ENCODE peak calls at places on chromosome 20, in four cellular contexts. One of them, this sample, is unnamed.
A peak's percentile ranks its signal among the peaks of the same experiment; 100 is the strongest.

GRCh38 chr20:22763257-22763906 is 179.0 kb upstream of the FOXA2 start:
- DNase-seq in Peyer's patch: no peak
- DNase-seq in neuronal stem cell: no peak
- DNase-seq in aorta: peak; percentile 67
- DNase-seq in this sample: peak; percentile 46

GRCh38 chr20:25061103-25061799 is 3.3 kb upstream of the ACSS1 start:
- DNase-seq in Peyer's patch: no peak
- DNase-seq in neuronal stem cell: no peak
- DNase-seq in aorta: no peak
- DNase-seq in this sample: no peak

GRCh38 chr20:45052698-45053440 is 48.1 kb downstream of the KCNS1 start:
- DNase-seq in Peyer's patch: no peak
- DNase-seq in neuronal stem cell: no peak
- DNase-seq in aorta: no peak
- DNase-seq in this sample: no peak

GRCh38 chr20:10730629-10731183 is 56.9 kb upstream of the JAG1 start:
- DNase-seq in Peyer's patch: no peak
- DNase-seq in neuronal stem cell: no peak
- DNase-seq in aorta: no peak
- DNase-seq in this sample: no peak

GRCh38 chr20:25083773-25084615 is 2.1 kb upstream of the VSX1 start:
- DNase-seq in Peyer's patch: peak; percentile 8
- DNase-seq in neuronal stem cell: no peak
- DNase-seq in aorta: no peak
- DNase-seq in this sample: no peak

GRCh38 chr20:7347409-7347808 is 579.9 kb downstream of the BMP2 start:
- DNase-seq in Peyer's patch: no peak
- DNase-seq in neuronal stem cell: no peak
- DNase-seq in aorta: no peak
- DNase-seq in this sample: no peak

GRCh38 chr20:2626853-2627541 is 25.4 kb upstream of the NOP56 start:
- DNase-seq in Peyer's patch: no peak
- DNase-seq in neuronal stem cell: no peak
- DNase-seq in aorta: no peak
- DNase-seq in this sample: no peak

GRCh38 chr20:48697845-48698491 is 129.8 kb downstream of the PREX1 start:
- DNase-seq in Peyer's patch: no peak
- DNase-seq in neuronal stem cell: no peak
- DNase-seq in aorta: peak; percentile 90
- DNase-seq in this sample: peak; percentile 85

GRCh38 chr20:8568068-8568467 is 436.0 kb downstream of the PLCB1 start:
- DNase-seq in Peyer's patch: no peak
- DNase-seq in neuronal stem cell: no peak
- DNase-seq in aorta: no peak
- DNase-seq in this sample: no peak

GRCh38 chr20:62714006-62714405 is 5.4 kb downstream of the NTSR1 start:
- DNase-seq in Peyer's patch: no peak
- DNase-seq in neuronal stem cell: no peak
- DNase-seq in aorta: no peak
- DNase-seq in this sample: no peak

GRCh38 chr20:17693534-17694001 is 6.2 kb upstream of the BANF2 start:
- DNase-seq in Peyer's patch: no peak
- DNase-seq in neuronal stem cell: no peak
- DNase-seq in aorta: no peak
- DNase-seq in this sample: no peak
- H3K4me3 ChIP-seq in Peyer's patch: no peak overlapping the region
- H3K4me3 ChIP-seq in neuronal stem cell: no peak overlapping the region
- H3K4me3 ChIP-seq in aorta: no peak overlapping the region
- H3K4me3 ChIP-seq in this sample: no peak overlapping the region

GRCh38 chr20:31721408-31722332 is 998 bp downstream of the BCL2L1 start:
- DNase-seq in Peyer's patch: no peak
- DNase-seq in neuronal stem cell: no peak
- DNase-seq in aorta: no peak
- DNase-seq in this sample: peak; percentile 41

GRCh38 chr20:31717478-31717946 is 5.2 kb downstream of the BCL2L1 start:
- DNase-seq in Peyer's patch: no peak
- DNase-seq in neuronal stem cell: no peak
- DNase-seq in aorta: no peak
- DNase-seq in this sample: no peak

GRCh38 chr20:31720486-31721407 is 1.9 kb downstream of the BCL2L1 start:
- DNase-seq in Peyer's patch: peak; percentile 22
- DNase-seq in neuronal stem cell: no peak
- DNase-seq in aorta: no peak
- DNase-seq in this sample: no peak

GRCh38 chr20:31718952-31719643 is 3.6 kb downstream of the BCL2L1 start:
- DNase-seq in Peyer's patch: no peak
- DNase-seq in neuronal stem cell: no peak
- DNase-seq in aorta: no peak
- DNase-seq in this sample: no peak

GRCh38 chr20:31719644-31720485 is 2.8 kb downstream of the BCL2L1 start:
- DNase-seq in Peyer's patch: no peak
- DNase-seq in neuronal stem cell: no peak
- DNase-seq in aorta: no peak
- DNase-seq in this sample: no peak
- H3K4me1 ChIP-seq in Peyer's patch: peaks cover 63% of the 10 kb centered on the region
- H3K4me1 ChIP-seq in neuronal stem cell: peaks cover 16% of the 10 kb centered on the region
- H3K4me1 ChIP-seq in aorta: no peaks in the 10 kb centered on the region
- H3K4me1 ChIP-seq in this sample: peaks cover 85% of the 10 kb centered on the region

DNA sequence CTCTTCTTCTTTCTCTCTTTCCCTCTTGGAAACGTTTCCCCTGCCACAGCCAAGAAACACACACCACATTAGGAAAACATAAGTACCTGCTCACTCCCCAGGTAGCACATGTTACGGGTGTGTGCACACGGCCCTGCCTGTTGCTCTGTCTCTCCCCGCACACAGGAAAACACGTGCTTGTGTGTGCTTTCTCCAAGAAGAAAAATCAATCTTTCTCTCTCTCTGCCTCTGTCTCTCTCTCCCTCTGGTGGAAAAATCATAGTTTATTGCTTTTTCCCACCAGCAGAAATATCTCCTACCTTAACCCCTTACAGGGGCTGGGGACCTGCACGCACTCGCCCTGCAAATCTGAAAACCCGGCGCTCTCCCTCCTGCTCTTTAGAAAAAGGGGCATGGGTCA is 102.3 kb downstream of the EDN3 start:
- DNase-seq in Peyer's patch: no peak
- DNase-seq in neuronal stem cell: no peak
- DNase-seq in aorta: no peak
- DNase-seq in this sample: no peak
- H3K4me3 ChIP-seq in Peyer's patch: no peak overlapping the region
- H3K4me3 ChIP-seq in neuronal stem cell: no peak overlapping the region
- H3K4me3 ChIP-seq in aorta: no peak overlapping the region
- H3K4me3 ChIP-seq in this sample: no peak overlapping the region

GRCh38 chr20:36859700-36860330 is 16.1 kb upstream of the TLDC2 start:
- DNase-seq in Peyer's patch: no peak
- DNase-seq in neuronal stem cell: no peak
- DNase-seq in aorta: no peak
- DNase-seq in this sample: no peak
- H3K4me1 ChIP-seq in Peyer's patch: peaks cover 78% of the 10 kb centered on the region
- H3K4me1 ChIP-seq in neuronal stem cell: peaks cover 22% of the 10 kb centered on the region
- H3K4me1 ChIP-seq in aorta: no peaks in the 10 kb centered on the region
- H3K4me1 ChIP-seq in this sample: peaks cover 88% of the 10 kb centered on the region